ENCODE peak calls at places on chromosomes 3 and 15, in four cellular contexts. C is tibial artery, S is Panc1, Q is IMR-90. M is an unnamed sample.
A peak's percentile ranks its signal among the peaks of the same experiment; 100 is the strongest.

GRCh38 chr3:17179381-17180205 is 294.8 kb downstream of the PLCL2 start:
- DNase-seq in Q (peak; percentile 13), S (no peak), C (no peak), M (no peak)

GRCh38 chr3:160618878-160619277 is 53.5 kb upstream of the KPNA4 start:
- DNase-seq in Q (peak; percentile 13), S (no peak), C (no peak), M (no peak)

GRCh38 chr3:45137656-45138181 is 8.5 kb downstream of the CDCP1 start:
- DNase-seq in Q (no peak), C (no peak), S (no peak), M (no peak)

GRCh38 chr3:47162695-47163022 is 1.3 kb downstream of the SETD2 start:
- DNase-seq in C (no peak), Q (peak; percentile 16), S (no peak), M (no peak)

GRCh38 chr3:183158552-183159006 is 4.0 kb downstream of the LAMP3 start:
- DNase-seq in Q (peak; percentile 68), S (no peak), C (no peak), M (no peak)

GRCh38 chr15:72271895-72272212 is 500 bp downstream of the PARP6 start:
- DNase-seq in C (no peak), S (no peak), Q (peak; percentile 12), M (no peak)

GRCh38 chr3:111246967-111247760 is 175.5 kb downstream of the NECTIN3 start:
- DNase-seq in S (no peak), C (no peak), Q (peak; percentile 91), M (no peak)

GRCh38 chr15:26690778-26691177 is 82.1 kb downstream of the GABRB3 start:
- DNase-seq in C (no peak), S (no peak), Q (no peak), M (no peak)

GRCh38 chr3:111735271-111735758 is 123.8 kb upstream of the PHLDB2 start:
- DNase-seq in C (no peak), S (no peak), Q (peak; percentile 94), M (no peak)

GRCh38 chr15:58748040-58748786 is 1.3 kb downstream of the ADAM10 start:
- DNase-seq in C (no peak), S (no peak), Q (no peak), M (no peak)

GRCh38 chr3:53254810-53255359 is 937 bp downstream of the TKT start:
- DNase-seq in C (peak; percentile 85), S (no peak), Q (peak; percentile 47), M (peak; percentile 70)

GRCh38 chr3:160480931-160481330 is 31.3 kb upstream of the TRIM59 start:
- DNase-seq in S (no peak), Q (peak; percentile 40), C (no peak), M (no peak)

GRCh38 chr3:58900372-58900771 is 149.5 kb downstream of the CFAP20DC start:
- DNase-seq in S (no peak), C (no peak), Q (no peak), M (no peak)

GRCh38 chr3:37594873-37595783 is 266.6 kb upstream of the CTDSPL start:
- DNase-seq in S (no peak), Q (no peak), C (no peak), M (no peak)

GRCh38 chr3:12049675-12050074 is 45.5 kb downstream of the SYN2 start:
- DNase-seq in C (no peak), Q (peak; percentile 3), S (no peak), M (no peak)

GRCh38 chr3:12483364-12483763 is 916 bp upstream of the TSEN2 start:
- DNase-seq in C (no peak), S (no peak), Q (peak; percentile 9), M (no peak)

GRCh38 chr3:127740136-127740915 is 67.6 kb downstream of the ABTB1 start:
- DNase-seq in S (no peak), C (peak; percentile 65), Q (no peak), M (no peak)

GRCh38 chr3:132253262-132253878 is 63.8 kb upstream of the ACP3 start:
- DNase-seq in C (no peak), S (peak; percentile 41), Q (peak; percentile 76), M (peak; percentile 29)

GRCh38 chr3:76369170-76369569 is 583.8 kb upstream of the ZNF717 start:
- DNase-seq in C (no peak), Q (peak; percentile 69), S (no peak), M (no peak)

GRCh38 chr3:175672119-175672689 is 813.1 kb downstream of the NAALADL2 start:
- DNase-seq in C (no peak), S (peak; percentile 18), Q (peak; percentile 63), M (no peak)

GRCh38 chr15:60004846-60005351 is 788 bp downstream of the FOXB1 start:
- DNase-seq in C (no peak), S (no peak), Q (peak; percentile 6), M (no peak)

GRCh38 chr3:138449490-138449889 is 15.1 kb downstream of the ESYT3 start:
- DNase-seq in Q (no peak), S (no peak), C (peak; percentile 51), M (no peak)

GRCh38 chr3:48434591-48435222 is 4.8 kb upstream of the PLXNB1 start:
- DNase-seq in C (peak; percentile 64), S (no peak), Q (no peak), M (no peak)

GRCh38 chr3:19013879-19014278 is 134.4 kb upstream of the KCNH8 start:
- DNase-seq in S (no peak), Q (no peak), C (no peak), M (no peak)

GRCh38 chr3:36704280-36704679 is 60.1 kb downstream of the DCLK3 start:
- DNase-seq in Q (no peak), C (no peak), S (no peak), M (no peak)

GRCh38 chr15:59540654-59541053 is 70.9 kb upstream of the GCNT3 start:
- DNase-seq in Q (no peak), C (no peak), S (no peak), M (no peak)

GRCh38 chr15:92277776-92278175 is 115.9 kb upstream of the ST8SIA2 start:
- DNase-seq in S (no peak), C (no peak), Q (no peak), M (peak; percentile 27)

GRCh38 chr3:85433334-85433733 is 474.5 kb downstream of the CADM2 start:
- DNase-seq in S (no peak), C (no peak), Q (no peak), M (no peak)

GRCh38 chr3:134029734-134030381 is at the start of gene SLCO2A1:
- DNase-seq in Q (peak; percentile 11), C (no peak), S (no peak), M (peak; percentile 22)

GRCh38 chr15:27025411-27026051 is 54.5 kb downstream of the GABRG3 start:
- DNase-seq in C (no peak), S (no peak), Q (no peak), M (no peak)

GRCh38 chr3:147589016-147589415 is 179.9 kb downstream of the ZIC1 start:
- DNase-seq in C (no peak), S (no peak), Q (no peak), M (no peak)

GRCh38 chr3:30535515-30535914 is 70.9 kb upstream of the TGFBR2 start:
- DNase-seq in Q (no peak), S (no peak), C (no peak), M (no peak)

GRCh38 chr3:30527720-30528119 is 78.7 kb upstream of the TGFBR2 start:
- DNase-seq in Q (no peak), S (no peak), C (no peak), M (no peak)

GRCh38 chr3:30527186-30527585 is 79.2 kb upstream of the TGFBR2 start:
- DNase-seq in Q (no peak), C (no peak), S (no peak), M (no peak)

GRCh38 chr3:30530084-30530483 is 76.3 kb upstream of the TGFBR2 start:
- DNase-seq in Q (no peak), S (no peak), C (no peak), M (no peak)

DNA sequence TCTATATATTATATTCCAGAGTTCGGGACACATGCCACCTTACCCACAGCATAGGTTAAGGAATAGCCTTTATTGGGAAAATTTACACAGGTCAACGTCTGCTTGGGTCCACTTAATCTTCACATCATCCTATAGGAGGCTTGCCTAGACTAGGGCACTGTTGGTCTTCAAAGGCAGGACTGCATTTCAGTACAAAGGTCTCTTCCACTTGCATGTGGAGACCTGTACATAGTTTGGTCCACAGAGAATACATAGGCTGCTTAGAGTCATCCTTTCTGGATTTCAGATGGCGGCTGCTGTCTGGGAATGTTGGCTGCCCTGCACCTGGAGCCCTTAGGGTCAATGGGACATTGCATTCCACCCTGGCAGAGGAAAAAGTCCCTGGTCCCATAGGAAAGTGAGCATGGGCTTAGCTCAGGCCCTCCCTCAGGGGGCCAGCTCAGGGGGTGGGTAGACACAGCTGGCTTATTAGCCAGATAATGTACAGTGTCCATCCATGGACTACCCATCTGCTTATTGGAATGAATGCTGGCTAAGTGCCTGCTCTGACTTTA is 75.3 kb upstream of the TGFBR2 start:
- DNase-seq in S (no peak), Q (no peak), C (no peak), M (no peak)
- TF ChIP-seq CTCF in S (no peak), Q (no peak), C (no peak), M (no peak)

GRCh38 chr15:89426500-89426899 is 69.9 kb downstream of the RHCG start:
- DNase-seq in S (no peak), C (no peak), Q (no peak), M (no peak)
- H3K27me3 ChIP-seq in S (no peaks in the 10 kb centered on the region), C (no peaks in the 10 kb centered on the region), Q (peaks cover 37% of the 10 kb centered on the region), M (peaks cover 7% of the 10 kb centered on the region)

GRCh38 chr15:56901931-56902330 is 16.5 kb upstream of the TCF12 start:
- DNase-seq in S (no peak), Q (no peak), C (no peak), M (no peak)

GRCh38 chr15:56910801-56911200 is 7.6 kb upstream of the TCF12 start:
- DNase-seq in S (no peak), C (no peak), Q (no peak), M (no peak)

DNA sequence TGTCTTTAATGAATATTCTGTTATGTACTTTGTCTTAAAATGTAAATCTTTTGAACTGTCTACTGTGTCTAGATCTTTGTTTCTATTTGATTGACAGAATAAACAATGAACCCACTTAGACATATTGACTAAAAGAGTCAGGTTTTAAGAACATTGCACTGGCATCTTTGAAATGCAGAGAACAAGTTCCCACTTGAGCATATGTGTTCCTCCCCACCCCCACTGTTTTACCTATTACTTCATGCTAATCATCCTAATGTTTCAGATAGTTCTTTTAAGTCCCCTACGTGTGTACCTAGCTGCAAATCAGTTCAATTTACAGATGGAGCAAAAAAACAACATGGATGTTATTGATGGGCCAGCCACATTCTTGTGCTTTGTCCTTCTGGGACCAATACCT is 11.7 kb upstream of the TCF12 start:
- DNase-seq in Q (no peak), C (no peak), S (no peak), M (no peak)
- H3K4me3 ChIP-seq in Q (no peak overlapping the region), C (no peak overlapping the region), S (no peak overlapping the region), M (no peak overlapping the region)

GRCh38 chr3:150408232-150409124 is at the start of gene TSC22D2:
- DNase-seq in C (peak; percentile 98), S (no peak), Q (peak; percentile 92), M (peak; percentile 94)
- TF ChIP-seq CTCF in C (peak; percentile 17), S (peak; percentile 47), Q (peak; percentile 31), M (no peak)

GRCh38 chr3:13696699-13697098 is 147.8 kb downstream of the FBLN2 start:
- DNase-seq in S (no peak), Q (no peak), C (no peak), M (no peak)
- H3K27me3 ChIP-seq in S (no peaks in the 10 kb centered on the region), Q (no peaks in the 10 kb centered on the region), C (no peaks in the 10 kb centered on the region), M (no peaks in the 10 kb centered on the region)

GRCh38 chr15:78929536-78930264 is 15.1 kb downstream of the CTSH start:
- DNase-seq in S (no peak), Q (no peak), C (no peak), M (no peak)
- H3K4me3 ChIP-seq in S (no peak overlapping the region), Q (no peak overlapping the region), C (no peak overlapping the region), M (no peak overlapping the region)

M was measured in adrenal gland.